ENCODE peak calls at places on chromosomes 5 and 9, in four cellular contexts. Q is GM23338, O is neural progenitor cell, X is uterus. S is an unnamed sample.

GRCh38 chr5:55232194-55232984 is 1.0 kb downstream of the CCNO start:
- DNase-seq in X (no peak), O (peak; percentile 75), Q (peak; percentile 69), S (no peak)

GRCh38 chr9:133891741-133892140 is 100.4 kb downstream of the VAV2 start:
- DNase-seq in X (no peak), Q (no peak), O (no peak), S (no peak)

GRCh38 chr5:103092676-103093075 is 27.3 kb downstream of the GIN1 start:
- DNase-seq in Q (no peak), O (no peak), X (no peak), S (no peak)

GRCh38 chr5:149412783-149413476 is 33.8 kb upstream of the IL17B start:
- DNase-seq in O (no peak), Q (no peak), X (peak; percentile 54), S (no peak)

GRCh38 chr5:151257731-151258715 is 5.0 kb downstream of the GM2A start:
- DNase-seq in X (no peak), Q (no peak), O (no peak), S (no peak)

GRCh38 chr5:62614355-62614754 is 35.7 kb downstream of the LRRC70 start:
- DNase-seq in X (no peak), O (no peak), Q (no peak), S (no peak)

GRCh38 chr9:89755835-89756234 is 151.0 kb downstream of the GADD45G start:
- DNase-seq in Q (no peak), X (no peak), O (no peak), S (no peak)

GRCh38 chr9:117315236-117315635 is 99.6 kb downstream of the ASTN2 start:
- DNase-seq in X (no peak), Q (no peak), O (no peak), S (no peak)

GRCh38 chr5:165620394-165620793 is 2115.0 kb downstream of the MAT2B start:
- DNase-seq in O (no peak), X (no peak), Q (no peak), S (no peak)

GRCh38 chr5:318341-318897 is 3.1 kb upstream of the AHRR start:
- DNase-seq in Q (peak; percentile 20), O (no peak), X (no peak), S (no peak)

GRCh38 chr9:71223953-71224538 is 102.6 kb upstream of the TRPM3 start:
- DNase-seq in O (peak; percentile 16), Q (peak; percentile 62), X (no peak), S (no peak)

GRCh38 chr9:38067611-38067891 is 1.5 kb downstream of the SHB start:
- DNase-seq in Q (peak; percentile 43), X (no peak), O (peak; percentile 55), S (no peak)
- H3K27ac ChIP-seq in Q (no peak overlapping the region), X (peak overlapping the region; percentile 77), O (no peak overlapping the region), S (peak overlapping the region; percentile 95)

DNA sequence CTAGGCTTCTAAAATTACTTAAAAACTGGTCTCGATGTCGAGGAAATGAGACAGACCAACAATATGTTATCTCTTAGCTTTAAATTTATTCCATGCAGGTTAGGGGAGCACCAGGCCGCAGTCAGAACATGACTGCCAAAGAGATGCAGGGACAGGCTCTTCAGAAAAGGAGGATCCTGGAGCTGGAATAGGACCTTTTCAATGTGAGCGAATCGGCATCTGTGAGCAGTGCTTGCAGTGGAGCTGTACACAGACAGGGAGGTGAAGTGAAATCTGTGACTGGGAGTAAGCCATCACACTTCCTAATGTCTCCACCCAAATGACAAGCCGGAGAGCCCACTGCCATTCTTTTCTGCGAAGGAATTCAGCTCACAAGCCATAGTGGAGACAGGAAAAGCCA is 78.2 kb downstream of the EFNA5 start:
- DNase-seq in Q (no peak), X (no peak), O (peak; percentile 35), S (no peak)
- H3K27ac ChIP-seq in Q (peak overlapping the region; percentile 4), X (no peak overlapping the region), O (peak overlapping the region; percentile 47), S (no peak overlapping the region)

GRCh38 chr9:131333771-131334567 is 44.4 kb downstream of the PLPP7 start:
- DNase-seq in O (no peak), Q (no peak), X (no peak), S (no peak)

GRCh38 chr9:131334568-131335105 is 45.1 kb downstream of the PLPP7 start:
- DNase-seq in Q (no peak), O (no peak), X (no peak), S (no peak)

GRCh38 chr9:131324736-131325679 is 35.5 kb downstream of the PLPP7 start:
- DNase-seq in Q (no peak), O (no peak), X (no peak), S (no peak)

GRCh38 chr9:131335356-131335755 is 45.8 kb downstream of the PLPP7 start:
- DNase-seq in O (no peak), X (no peak), Q (no peak), S (no peak)

GRCh38 chr9:131330814-131331600 is 41.5 kb downstream of the PLPP7 start:
- DNase-seq in Q (peak; percentile 85), O (peak; percentile 92), X (no peak), S (no peak)
- H3K27ac ChIP-seq in Q (peak overlapping the region; percentile 90), O (peak overlapping the region; percentile 88), X (no peak overlapping the region), S (peak overlapping the region; percentile 42)

GRCh38 chr9:136694163-136694864 is 7.1 kb upstream of the AGPAT2 start:
- DNase-seq in O (peak; percentile 79), Q (peak; percentile 85), X (no peak), S (peak; percentile 76)
- H3K27ac ChIP-seq in O (no peak overlapping the region), Q (no peak overlapping the region), X (no peak overlapping the region), S (peak overlapping the region; percentile 47)

GRCh38 chr9:19404278-19405075 is 4.3 kb upstream of the ACER2 start:
- DNase-seq in Q (no peak), X (no peak), O (no peak), S (no peak)
- H3K27ac ChIP-seq in Q (no peak overlapping the region), X (no peak overlapping the region), O (no peak overlapping the region), S (no peak overlapping the region)

DNA sequence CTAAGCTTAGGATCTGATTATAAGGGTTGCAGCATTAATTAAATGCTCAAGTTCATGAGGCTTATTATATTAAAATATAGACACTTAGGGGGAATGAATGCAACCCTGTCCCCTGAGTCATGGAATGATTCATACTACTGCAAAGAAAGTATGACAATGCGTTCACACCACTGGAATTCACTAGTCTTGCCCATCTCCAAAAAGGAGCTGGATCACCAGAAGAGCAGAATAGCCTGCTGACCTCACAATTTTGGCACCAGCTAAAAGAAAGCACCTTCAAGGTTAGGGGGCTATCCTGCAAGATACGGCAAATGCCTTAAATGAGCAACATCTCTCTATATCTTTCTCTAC is 32.0 kb upstream of the TMED7 start:
- DNase-seq in Q (no peak), O (no peak), X (no peak), S (no peak)
- H3K27ac ChIP-seq in Q (no peak overlapping the region), O (no peak overlapping the region), X (no peak overlapping the region), S (no peak overlapping the region)